ENCODE peak calls at places on chromosome 9, in seven cellular contexts. One of them, this sample, is unnamed.

GRCh38 chr9:14303526-14303925 is 10.4 kb downstream of the NFIB start:
- DNase-seq in IMR-90: no peak
- DNase-seq in H1: no peak
- DNase-seq in mesenchymal stem cell: no peak
- DNase-seq in mesendoderm: no peak
- DNase-seq in H9: no peak
- DNase-seq in trophoblast cell: no peak
- DNase-seq in this sample: no peak

GRCh38 chr9:27799326-27799725 is 226.0 kb upstream of the C9orf72 start:
- DNase-seq in IMR-90: no peak
- DNase-seq in H1: no peak
- DNase-seq in mesenchymal stem cell: no peak
- DNase-seq in mesendoderm: no peak
- DNase-seq in H9: no peak
- DNase-seq in trophoblast cell: no peak
- DNase-seq in this sample: no peak

GRCh38 chr9:14349141-14349817 is 35.3 kb upstream of the NFIB start:
- DNase-seq in IMR-90: no peak
- DNase-seq in H1: no peak
- DNase-seq in mesenchymal stem cell: peak; percentile 46
- DNase-seq in mesendoderm: peak; percentile 42
- DNase-seq in H9: no peak
- DNase-seq in trophoblast cell: peak; percentile 30
- DNase-seq in this sample: peak; percentile 42

GRCh38 chr9:87714819-87715218 is 11.1 kb upstream of the CTSL start:
- DNase-seq in IMR-90: peak; percentile 90
- DNase-seq in H1: no peak
- DNase-seq in mesenchymal stem cell: peak; percentile 89
- DNase-seq in mesendoderm: no peak
- DNase-seq in H9: no peak
- DNase-seq in trophoblast cell: peak; percentile 83
- DNase-seq in this sample: no peak

GRCh38 chr9:99023229-99023628 is 79.5 kb downstream of the COL15A1 start:
- DNase-seq in IMR-90: no peak
- DNase-seq in H1: no peak
- DNase-seq in mesenchymal stem cell: no peak
- DNase-seq in mesendoderm: no peak
- DNase-seq in H9: no peak
- DNase-seq in trophoblast cell: no peak
- DNase-seq in this sample: no peak

GRCh38 chr9:93492327-93492726 is 38.9 kb upstream of the FAM120AOS start:
- DNase-seq in IMR-90: no peak
- DNase-seq in H1: no peak
- DNase-seq in mesenchymal stem cell: peak; percentile 18
- DNase-seq in mesendoderm: no peak
- DNase-seq in H9: no peak
- DNase-seq in trophoblast cell: no peak
- DNase-seq in this sample: no peak

GRCh38 chr9:75185585-75186170 is 97.4 kb downstream of the OSTF1 start:
- DNase-seq in IMR-90: no peak
- DNase-seq in H1: no peak
- DNase-seq in mesenchymal stem cell: peak; percentile 46
- DNase-seq in mesendoderm: peak; percentile 75
- DNase-seq in H9: peak; percentile 68
- DNase-seq in trophoblast cell: peak; percentile 75
- DNase-seq in this sample: peak; percentile 14

GRCh38 chr9:75084081-75084672 is 3.8 kb downstream of the NMRK1 start:
- DNase-seq in IMR-90: no peak
- DNase-seq in H1: no peak
- DNase-seq in mesenchymal stem cell: no peak
- DNase-seq in mesendoderm: peak; percentile 85
- DNase-seq in H9: no peak
- DNase-seq in trophoblast cell: no peak
- DNase-seq in this sample: no peak

DNA sequence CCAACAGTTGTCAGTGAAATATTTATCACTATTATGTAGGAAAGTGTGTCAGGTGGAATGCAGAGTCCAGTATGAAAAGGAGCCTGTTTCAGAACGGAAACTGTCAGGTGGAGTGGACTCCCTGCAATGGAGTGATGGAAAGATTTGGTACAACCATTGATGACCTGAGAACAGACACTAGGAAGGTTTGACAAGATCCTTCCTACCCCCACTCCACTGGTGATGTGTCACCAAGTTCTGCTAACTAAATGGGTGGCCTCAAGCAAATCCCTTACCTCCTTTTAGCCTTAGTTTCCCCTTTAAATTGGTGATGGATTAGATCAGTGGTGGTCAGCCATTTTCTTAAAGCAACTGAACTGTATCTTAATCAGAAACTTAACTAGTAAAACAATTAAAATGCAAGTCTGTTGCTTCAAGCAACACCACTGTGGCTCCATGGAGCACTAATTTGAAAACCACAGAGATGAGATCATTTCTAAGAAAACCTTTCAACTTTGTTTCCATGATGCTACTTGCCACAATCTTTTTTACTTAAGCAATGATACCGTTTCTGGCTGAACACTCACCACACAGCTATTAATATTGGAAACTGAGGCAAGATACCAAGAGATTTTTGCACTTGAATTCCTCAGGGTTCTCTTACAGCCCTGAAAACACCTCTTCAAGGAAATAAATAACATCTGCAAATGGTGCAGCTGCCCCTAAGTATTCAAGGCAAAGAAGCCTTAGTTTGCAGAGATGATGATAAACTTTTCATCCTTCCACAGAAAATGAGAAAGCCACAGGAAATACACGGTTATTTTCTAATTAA is 140.6 kb downstream of the ERCC6L2 start:
- DNase-seq in IMR-90: peak; percentile 12
- DNase-seq in H1: no peak
- DNase-seq in mesenchymal stem cell: no peak
- DNase-seq in mesendoderm: no peak
- DNase-seq in H9: no peak
- DNase-seq in trophoblast cell: no peak
- DNase-seq in this sample: no peak
- H3K23ac ChIP-seq in IMR-90: no peak overlapping the region
- H3K23ac ChIP-seq in H1: no peak overlapping the region
- H3K23ac ChIP-seq in mesenchymal stem cell: no peak overlapping the region
- H3K23ac ChIP-seq in mesendoderm: no peak overlapping the region
- H3K23ac ChIP-seq in H9: no peak overlapping the region
- H3K23ac ChIP-seq in trophoblast cell: no peak overlapping the region
- H3K23ac ChIP-seq in this sample: no peak overlapping the region

GRCh38 chr9:135980926-135981630 is 19.9 kb upstream of the UBAC1 start:
- DNase-seq in IMR-90: no peak
- DNase-seq in H1: no peak
- DNase-seq in mesenchymal stem cell: no peak
- DNase-seq in mesendoderm: no peak
- DNase-seq in H9: no peak
- DNase-seq in trophoblast cell: no peak
- DNase-seq in this sample: no peak
- H3K27me3 ChIP-seq in IMR-90: peaks cover 22% of the 10 kb centered on the region
- H3K27me3 ChIP-seq in H1: no peaks in the 10 kb centered on the region
- H3K27me3 ChIP-seq in mesenchymal stem cell: peaks cover 75% of the 10 kb centered on the region
- H3K27me3 ChIP-seq in mesendoderm: no peaks in the 10 kb centered on the region
- H3K27me3 ChIP-seq in H9: no peaks in the 10 kb centered on the region
- H3K27me3 ChIP-seq in trophoblast cell: no peaks in the 10 kb centered on the region
- H3K27me3 ChIP-seq in this sample: peaks cover 48% of the 10 kb centered on the region

GRCh38 chr9:120382453-120382852 is 197.5 kb downstream of the CDK5RAP2 start:
- DNase-seq in IMR-90: no peak
- DNase-seq in H1: no peak
- DNase-seq in mesenchymal stem cell: no peak
- DNase-seq in mesendoderm: no peak
- DNase-seq in H9: no peak
- DNase-seq in trophoblast cell: no peak
- DNase-seq in this sample: no peak

GRCh38 chr9:120379611-120380010 is 200.4 kb downstream of the CDK5RAP2 start:
- DNase-seq in IMR-90: no peak
- DNase-seq in H1: no peak
- DNase-seq in mesenchymal stem cell: no peak
- DNase-seq in mesendoderm: no peak
- DNase-seq in H9: no peak
- DNase-seq in trophoblast cell: no peak
- DNase-seq in this sample: no peak

GRCh38 chr9:120383999-120384924 is 195.7 kb downstream of the CDK5RAP2 start:
- DNase-seq in IMR-90: peak; percentile 65
- DNase-seq in H1: no peak
- DNase-seq in mesenchymal stem cell: no peak
- DNase-seq in mesendoderm: no peak
- DNase-seq in H9: no peak
- DNase-seq in trophoblast cell: no peak
- DNase-seq in this sample: peak; percentile 37

GRCh38 chr9:120383611-120383998 is 196.4 kb downstream of the CDK5RAP2 start:
- DNase-seq in IMR-90: no peak
- DNase-seq in H1: no peak
- DNase-seq in mesenchymal stem cell: no peak
- DNase-seq in mesendoderm: no peak
- DNase-seq in H9: no peak
- DNase-seq in trophoblast cell: no peak
- DNase-seq in this sample: peak; percentile 5

DNA sequence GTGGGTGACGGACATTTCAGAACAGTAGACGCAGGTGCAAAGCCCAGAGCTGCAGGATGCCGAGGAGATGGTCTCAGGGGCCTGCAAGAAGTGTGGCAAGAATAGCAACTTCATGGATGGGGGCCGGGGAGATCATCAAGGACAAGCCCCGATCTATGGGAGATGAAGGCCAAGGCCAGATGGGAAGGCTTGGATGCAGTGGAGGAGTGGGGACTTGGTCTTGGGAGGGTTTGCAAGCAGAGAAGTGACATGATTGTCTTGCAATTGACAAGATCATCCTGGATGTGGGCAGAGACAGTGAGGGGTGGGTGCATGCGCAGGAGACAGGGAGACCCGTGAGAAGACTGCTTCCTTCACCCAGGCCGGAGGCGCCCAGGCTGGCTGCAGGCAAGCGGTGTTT is 198.1 kb downstream of the CDK5RAP2 start:
- DNase-seq in IMR-90: no peak
- DNase-seq in H1: no peak
- DNase-seq in mesenchymal stem cell: no peak
- DNase-seq in mesendoderm: no peak
- DNase-seq in H9: no peak
- DNase-seq in trophoblast cell: no peak
- DNase-seq in this sample: no peak
- H4K8ac ChIP-seq in IMR-90: no peak overlapping the region
- H4K8ac ChIP-seq in H1: no peak overlapping the region
- H4K8ac ChIP-seq in mesenchymal stem cell: no peak overlapping the region
- H4K8ac ChIP-seq in mesendoderm: no peak overlapping the region
- H4K8ac ChIP-seq in H9: no peak overlapping the region
- H4K8ac ChIP-seq in trophoblast cell: no peak overlapping the region
- H4K8ac ChIP-seq in this sample: no peak overlapping the region

GRCh38 chr9:4353236-4353635 is 53.4 kb upstream of the GLIS3 start:
- DNase-seq in IMR-90: no peak
- DNase-seq in H1: no peak
- DNase-seq in mesenchymal stem cell: no peak
- DNase-seq in mesendoderm: no peak
- DNase-seq in H9: no peak
- DNase-seq in trophoblast cell: no peak
- DNase-seq in this sample: no peak

GRCh38 chr9:4346111-4346510 is 46.2 kb upstream of the GLIS3 start:
- DNase-seq in IMR-90: no peak
- DNase-seq in H1: no peak
- DNase-seq in mesenchymal stem cell: no peak
- DNase-seq in mesendoderm: no peak
- DNase-seq in H9: no peak
- DNase-seq in trophoblast cell: no peak
- DNase-seq in this sample: no peak

GRCh38 chr9:4344946-4345345 is 45.1 kb upstream of the GLIS3 start:
- DNase-seq in IMR-90: no peak
- DNase-seq in H1: no peak
- DNase-seq in mesenchymal stem cell: no peak
- DNase-seq in mesendoderm: peak; percentile 53
- DNase-seq in H9: no peak
- DNase-seq in trophoblast cell: peak; percentile 41
- DNase-seq in this sample: no peak

DNA sequence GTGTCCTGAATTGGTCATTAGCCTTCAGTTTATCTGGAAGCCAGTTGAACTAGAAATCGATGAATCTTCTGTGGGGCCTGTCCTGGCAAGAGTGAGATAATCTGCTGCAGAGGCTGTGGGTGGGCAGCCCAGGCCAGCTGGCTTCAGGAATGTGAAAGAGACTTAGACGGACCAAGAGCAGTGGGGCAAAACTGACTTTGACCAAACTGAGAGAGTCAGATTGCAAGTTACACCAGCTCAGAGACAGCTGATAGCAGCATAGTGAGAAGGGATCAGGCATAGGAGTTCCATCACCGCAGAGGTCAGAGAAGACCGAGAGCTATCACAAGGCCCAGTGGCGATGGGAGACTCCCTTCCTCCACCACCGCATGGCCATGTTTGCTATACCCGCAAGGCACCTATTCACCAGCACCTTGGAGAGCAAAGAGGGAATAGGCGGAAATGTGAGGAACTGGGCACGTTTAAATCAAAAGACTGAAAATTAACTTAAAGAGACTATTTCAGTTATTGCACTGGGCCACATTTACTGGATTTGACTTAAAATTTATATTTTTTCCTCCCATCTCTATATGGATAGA is 50.1 kb upstream of the GLIS3 start:
- DNase-seq in IMR-90: no peak
- DNase-seq in H1: no peak
- DNase-seq in mesenchymal stem cell: no peak
- DNase-seq in mesendoderm: peak; percentile 44
- DNase-seq in H9: peak; percentile 38
- DNase-seq in trophoblast cell: no peak
- DNase-seq in this sample: no peak
- H3K23ac ChIP-seq in IMR-90: no peak overlapping the region
- H3K23ac ChIP-seq in H1: no peak overlapping the region
- H3K23ac ChIP-seq in mesenchymal stem cell: no peak overlapping the region
- H3K23ac ChIP-seq in mesendoderm: no peak overlapping the region
- H3K23ac ChIP-seq in H9: no peak overlapping the region
- H3K23ac ChIP-seq in trophoblast cell: no peak overlapping the region
- H3K23ac ChIP-seq in this sample: no peak overlapping the region

GRCh38 chr9:37033753-37034319 is at the start of gene PAX5:
- DNase-seq in IMR-90: no peak
- DNase-seq in H1: no peak
- DNase-seq in mesenchymal stem cell: no peak
- DNase-seq in mesendoderm: no peak
- DNase-seq in H9: no peak
- DNase-seq in trophoblast cell: no peak
- DNase-seq in this sample: no peak
- H3K27me3 ChIP-seq in IMR-90: peaks cover 99% of the 10 kb centered on the region
- H3K27me3 ChIP-seq in H1: peaks cover 100% of the 10 kb centered on the region
- H3K27me3 ChIP-seq in mesenchymal stem cell: peaks cover 100% of the 10 kb centered on the region
- H3K27me3 ChIP-seq in mesendoderm: peaks cover 63% of the 10 kb centered on the region
- H3K27me3 ChIP-seq in H9: peaks cover 84% of the 10 kb centered on the region
- H3K27me3 ChIP-seq in trophoblast cell: peaks cover 94% of the 10 kb centered on the region
- H3K27me3 ChIP-seq in this sample: peaks cover 99% of the 10 kb centered on the region